ENCODE peak calls at places on chromosomes 4 and X, in nine cellular contexts. J is heart left ventricle, C is brain microvascular endothelial cell, O is kidney epithelial cell, B is nephron progenitor cell, G is cardiac fibroblast, D is suprapubic skin, R is NB4, Q is MCF 10A. Y is an unnamed sample.

GRCh38 chr4:59091376-59092142 is 1981.4 kb upstream of the IGFBP7 start:
- DNase-seq in J (peak; percentile 18), C (no peak), O (no peak), B (no peak), G (no peak), D (no peak), R (no peak), Q (no peak), Y (no peak)

GRCh38 chr4:98430708-98431403 is 169.7 kb downstream of the RAP1GDS1 start:
- DNase-seq in J (no peak), C (peak; percentile 88), O (peak; percentile 96), B (no peak), G (peak; percentile 36), D (no peak), R (no peak), Q (peak; percentile 89), Y (no peak)

GRCh38 chr4:119493419-119493818 is 135.2 kb downstream of the PDE5A start:
- DNase-seq in J (no peak), C (no peak), O (no peak), B (no peak), G (peak; percentile 35), D (no peak), R (peak; percentile 14), Q (no peak), Y (no peak)

GRCh38 chr4:99986792-99987191 is 36.7 kb upstream of the H2AZ1 start:
- DNase-seq in J (no peak), C (no peak), O (no peak), B (no peak), G (no peak), D (no peak), R (no peak), Q (no peak), Y (no peak)

GRCh38 chr4:100869266-100869665 is 351.4 kb upstream of the EMCN start:
- DNase-seq in J (no peak), C (no peak), O (no peak), B (no peak), G (no peak), D (no peak), R (no peak), Q (no peak), Y (no peak)

GRCh38 chrX:120287513-120288112 is 23.6 kb downstream of the TMEM255A start:
- DNase-seq in J (no peak), C (no peak), O (no peak), B (no peak), G (no peak), D (no peak), R (no peak), Q (no peak), Y (no peak)

GRCh38 chrX:155086202-155086840 is 15.0 kb downstream of the BRCC3 start:
- DNase-seq in J (no peak), C (no peak), O (no peak), B (peak; percentile 32), G (peak; percentile 40), D (no peak), R (peak; percentile 54), Q (peak; percentile 62), Y (no peak)

GRCh38 chrX:39665830-39666518 is 431.8 kb downstream of the BCOR start:
- DNase-seq in J (no peak), C (no peak), O (no peak), B (no peak), G (no peak), D (no peak), R (no peak), Q (no peak), Y (no peak)

GRCh38 chr4:183337349-183337748 is 15.1 kb upstream of the CLDN24 start:
- DNase-seq in J (no peak), C (no peak), O (no peak), B (no peak), G (no peak), D (peak; percentile 37), R (peak; percentile 75), Q (no peak), Y (no peak)

GRCh38 chr4:127622923-127623754 is 9.6 kb upstream of the INTU start:
- DNase-seq in J (no peak), C (peak; percentile 29), O (no peak), B (peak; percentile 65), G (peak; percentile 20), D (no peak), R (peak; percentile 47), Q (peak; percentile 77), Y (no peak)

DNA sequence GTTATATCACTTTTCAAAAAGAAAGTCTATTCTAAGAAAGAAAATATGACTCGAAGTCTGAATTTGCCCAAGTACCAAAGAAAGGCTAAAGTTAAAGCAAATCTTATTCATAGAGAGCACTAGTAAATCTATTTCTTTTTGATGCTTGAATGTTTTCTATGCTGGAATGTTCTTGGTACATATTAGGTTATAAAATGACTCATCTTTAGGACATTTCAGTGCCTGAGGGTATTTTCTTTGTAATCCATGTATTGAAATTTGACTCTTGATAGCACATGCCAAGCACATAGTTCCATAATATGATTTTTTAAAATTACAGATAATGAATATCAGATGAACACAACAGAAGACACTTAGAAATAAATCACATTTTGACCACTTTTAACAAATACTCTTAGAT is 232.8 kb downstream of the TRIML1 start:
- DNase-seq in J (no peak), C (no peak), O (no peak), B (no peak), G (peak; percentile 8), D (no peak), R (no peak), Q (peak; percentile 73), Y (no peak)
- TF ChIP-seq CTCF in J (no peak), C (no peak), O (no peak), B (no peak), G (no peak), D (no peak), R (no peak), Q (no peak), Y (no peak)

GRCh38 chrX:107600366-107600765 is 27.9 kb upstream of the PRPS1 start:
- DNase-seq in J (no peak), C (no peak), O (no peak), B (no peak), G (no peak), D (no peak), R (no peak), Q (no peak), Y (no peak)

GRCh38 chrX:107597264-107597663 is 31.0 kb upstream of the PRPS1 start:
- DNase-seq in J (no peak), C (no peak), O (no peak), B (no peak), G (no peak), D (no peak), R (no peak), Q (no peak), Y (no peak)

GRCh38 chrX:107599371-107599970 is 28.8 kb upstream of the PRPS1 start:
- DNase-seq in J (no peak), C (no peak), O (no peak), B (no peak), G (no peak), D (no peak), R (no peak), Q (no peak), Y (no peak)

GRCh38 chrX:107596651-107597050 is 31.7 kb upstream of the PRPS1 start:
- DNase-seq in J (no peak), C (no peak), O (no peak), B (no peak), G (no peak), D (no peak), R (no peak), Q (no peak), Y (no peak)

DNA sequence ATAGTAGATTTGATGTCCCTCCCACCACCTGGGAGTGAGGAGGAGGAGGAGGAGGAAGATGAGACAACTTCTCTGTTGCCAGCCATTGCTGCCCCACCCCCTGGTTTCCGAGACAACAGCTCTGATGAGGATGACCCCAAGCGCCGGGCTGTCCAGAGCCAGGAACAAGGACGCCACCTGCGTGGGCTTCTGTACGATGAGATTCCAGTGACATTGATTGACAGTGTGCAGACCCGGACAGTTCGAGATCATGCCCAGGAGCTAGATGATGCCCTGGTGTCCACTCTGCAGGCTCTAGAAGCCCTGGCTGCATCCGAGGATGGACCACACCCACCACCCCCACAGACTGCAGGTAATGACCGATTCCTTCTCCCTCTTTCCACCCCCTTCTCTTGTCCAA is 30.5 kb upstream of the PRPS1 start:
- DNase-seq in J (no peak), C (no peak), O (no peak), B (no peak), G (no peak), D (no peak), R (no peak), Q (no peak), Y (no peak)
- TF ChIP-seq CTCF in J (no peak), C (no peak), O (no peak), B (no peak), G (no peak), D (no peak), R (no peak), Q (no peak), Y (no peak)

DNA sequence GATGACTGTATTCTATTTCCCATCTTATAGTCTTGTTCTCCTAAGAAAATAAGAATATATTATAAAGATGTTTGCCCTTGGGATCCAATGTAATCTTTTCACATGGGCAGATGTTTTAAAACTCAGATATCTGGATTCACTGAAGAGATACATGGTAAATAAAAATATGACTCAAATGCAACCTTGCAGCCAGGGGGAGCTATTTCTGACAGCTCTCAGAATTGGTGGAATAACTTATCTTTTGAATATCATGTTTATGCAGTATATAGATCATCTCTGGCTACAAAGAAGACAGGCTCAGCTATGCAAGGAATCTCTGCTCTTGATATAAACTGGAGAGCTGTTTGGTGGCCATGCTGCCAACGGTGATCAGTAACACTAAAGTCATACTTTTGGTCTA is 274.7 kb downstream of the GLUD2 start:
- DNase-seq in J (no peak), C (peak; percentile 3), O (no peak), B (no peak), G (no peak), D (no peak), R (peak; percentile 3), Q (peak; percentile 27), Y (no peak)
- TF ChIP-seq CTCF in J (no peak), C (peak; percentile 35), O (peak; percentile 7), B (no peak), G (no peak), D (no peak), R (no peak), Q (peak; percentile 22), Y (peak; percentile 4)

GRCh38 chrX:63471004-63471403 is 119.9 kb upstream of the SPIN4 start:
- DNase-seq in J (no peak), C (no peak), O (no peak), B (no peak), G (no peak), D (no peak), R (peak; percentile 22), Q (no peak), Y (no peak)

GRCh38 chrX:63470506-63470905 is 119.4 kb upstream of the SPIN4 start:
- DNase-seq in J (no peak), C (no peak), O (no peak), B (no peak), G (no peak), D (no peak), R (no peak), Q (no peak), Y (no peak)

DNA sequence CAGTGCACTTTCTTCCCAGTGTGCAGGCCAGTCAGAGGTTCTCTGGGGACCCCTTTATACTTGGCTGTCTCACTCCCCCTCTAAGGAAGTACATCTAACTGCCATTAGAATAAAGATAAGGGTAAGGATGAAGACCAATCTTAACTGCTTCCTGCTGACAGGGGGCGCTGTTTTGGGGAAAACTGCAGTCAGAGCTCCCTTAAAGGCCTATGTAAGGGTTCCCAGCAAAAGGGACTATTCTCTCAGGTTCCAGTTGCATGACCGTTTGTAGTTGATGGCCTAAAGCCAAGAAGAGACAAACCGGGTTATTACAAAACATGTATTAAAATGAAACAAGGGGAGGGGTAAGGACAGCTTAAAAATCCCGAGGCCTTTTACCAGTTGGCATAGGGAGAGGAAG is 115.6 kb upstream of the SPIN4 start:
- DNase-seq in J (no peak), C (no peak), O (no peak), B (no peak), G (no peak), D (no peak), R (peak; percentile 1), Q (peak; percentile 20), Y (no peak)
- TF ChIP-seq CTCF in J (no peak), C (peak; percentile 31), O (no peak), B (no peak), G (peak; percentile 16), D (no peak), R (no peak), Q (no peak), Y (no peak)